ENCODE peak calls at places on chromosomes 11 and 22, in seven cellular contexts. F is NCI-H1092, W is RWPE1, J is HFFc6, Y is lower leg skin, G is T-helper 2 cell, B is renal cortical epithelial cell. V is an unnamed sample.

GRCh38 chr22:32558681-32559355 is 84.2 kb downstream of the FBXO7 start:
- DNase-seq in F (no peak), W (peak; percentile 90), J (peak; percentile 82), Y (peak; percentile 88), G (no peak), B (peak; percentile 74), V (no peak)

GRCh38 chr11:20161923-20162322 is 1.6 kb upstream of the DBX1 start:
- DNase-seq in F (no peak), W (no peak), J (no peak), Y (no peak), G (no peak), B (no peak), V (no peak)

GRCh38 chr11:126214446-126215240 is 3.1 kb downstream of the FAM118B start:
- DNase-seq in F (no peak), W (no peak), J (no peak), Y (no peak), G (no peak), B (peak; percentile 85), V (no peak)

GRCh38 chr11:44709966-44710365 is 16.8 kb upstream of the TSPAN18 start:
- DNase-seq in F (no peak), W (no peak), J (no peak), Y (no peak), G (no peak), B (peak; percentile 60), V (no peak)

GRCh38 chr11:63762662-63763505 is 5.7 kb downstream of the ZFTA start:
- DNase-seq in F (no peak), W (no peak), J (no peak), Y (no peak), G (no peak), B (no peak), V (no peak)

GRCh38 chr11:64675417-64676252 is 47.4 kb downstream of the NRXN2 start:
- DNase-seq in F (peak; percentile 33), W (peak; percentile 64), J (peak; percentile 80), Y (peak; percentile 53), G (no peak), B (peak; percentile 23), V (no peak)

GRCh38 chr22:40189979-40190378 is 12.3 kb downstream of the TNRC6B start:
- DNase-seq in F (no peak), W (no peak), J (peak; percentile 52), Y (no peak), G (no peak), B (no peak), V (no peak)

GRCh38 chr22:38046070-38046748 is 11.0 kb upstream of the PICK1 start:
- DNase-seq in F (no peak), W (no peak), J (no peak), Y (no peak), G (no peak), B (no peak), V (no peak)

GRCh38 chr22:39317756-39318506 is 1.5 kb downstream of the RPL3 start:
- DNase-seq in F (no peak), W (no peak), J (peak; percentile 39), Y (no peak), G (no peak), B (no peak), V (no peak)

GRCh38 chr11:67274768-67275605 is 8.7 kb downstream of the GRK2 start:
- DNase-seq in F (no peak), W (no peak), J (no peak), Y (no peak), G (no peak), B (no peak), V (no peak)

GRCh38 chr11:102762414-102762813 is 18.0 kb downstream of the MMP10 start:
- DNase-seq in F (no peak), W (peak; percentile 64), J (peak; percentile 47), Y (no peak), G (no peak), B (peak; percentile 75), V (no peak)

GRCh38 chr11:2097356-2097997 is 41.7 kb downstream of the IGF2 start:
- DNase-seq in F (no peak), W (no peak), J (peak; percentile 75), Y (no peak), G (no peak), B (peak; percentile 67), V (no peak)

GRCh38 chr11:10858505-10859360 is 880 bp upstream of the ZBED5 start:
- DNase-seq in F (peak; percentile 50), W (peak; percentile 28), J (peak; percentile 45), Y (peak; percentile 43), G (peak; percentile 23), B (peak; percentile 19), V (peak; percentile 13)

GRCh38 chr11:43784866-43785265 is 95.8 kb upstream of the ALKBH3 start:
- DNase-seq in F (no peak), W (no peak), J (no peak), Y (no peak), G (no peak), B (no peak), V (no peak)

GRCh38 chr11:74783241-74783871 is 34.7 kb downstream of the RNF169 start:
- DNase-seq in F (no peak), W (peak; percentile 50), J (peak; percentile 74), Y (peak; percentile 19), G (no peak), B (peak; percentile 84), V (no peak)